ENCODE peak calls at places on chromosome 18, in four cellular contexts. F is HCEC 1CT; A is HuH-7.5; Y is central memory CD4-positive, alpha-beta T cell. P is an unnamed sample.

GRCh38 chr18:74175658-74176057 is 27.3 kb downstream of the TIMM21 start:
- DNase-seq in F (no peak), A (no peak), Y (no peak), P (no peak)

GRCh38 chr18:78793313-78793712 is 186.3 kb upstream of the SALL3 start:
- DNase-seq in F (no peak), A (no peak), Y (no peak), P (no peak)

GRCh38 chr18:13266208-13267100 is 47.9 kb downstream of the LDLRAD4 start:
- DNase-seq in F (no peak), A (no peak), Y (peak; percentile 46), P (no peak)

GRCh38 chr18:75156139-75156750 is 52.7 kb downstream of the PTGR3 start:
- DNase-seq in F (no peak), A (no peak), Y (no peak), P (no peak)

GRCh38 chr18:23949863-23950262 is 64.7 kb upstream of the TTC39C start:
- DNase-seq in F (no peak), A (no peak), Y (no peak), P (no peak)

GRCh38 chr18:62741118-62741566 is 25.8 kb downstream of the PHLPP1 start:
- DNase-seq in F (peak; percentile 15), A (no peak), Y (no peak), P (peak; percentile 61)

GRCh38 chr18:46425511-46425910 is 231.5 kb downstream of the LOXHD1 start:
- DNase-seq in F (no peak), A (no peak), Y (no peak), P (no peak)

GRCh38 chr18:74435740-74436139 is 21.4 kb downstream of the DIPK1C start:
- DNase-seq in F (no peak), A (no peak), Y (no peak), P (no peak)

GRCh38 chr18:22678486-22678885 is 254.6 kb upstream of the RBBP8 start:
- DNase-seq in F (no peak), A (no peak), Y (no peak), P (no peak)

GRCh38 chr18:50460691-50461090 is 85.8 kb downstream of the SKA1 start:
- DNase-seq in F (no peak), A (no peak), Y (no peak), P (no peak)

GRCh38 chr18:40612356-40612755 is 1342.7 kb upstream of the PIK3C3 start:
- DNase-seq in F (no peak), A (no peak), Y (no peak), P (no peak)

GRCh38 chr18:42048150-42048549 is 93.1 kb downstream of the PIK3C3 start:
- DNase-seq in F (peak; percentile 96), A (peak; percentile 9), Y (no peak), P (peak; percentile 93)

GRCh38 chr18:5521000-5521399 is 22.8 kb downstream of the EPB41L3 start:
- DNase-seq in F (no peak), A (no peak), Y (no peak), P (no peak)

GRCh38 chr18:26909599-26910290 is 44.2 kb upstream of the AQP4 start:
- DNase-seq in F (no peak), A (no peak), Y (no peak), P (no peak)

GRCh38 chr18:5524660-5525059 is 19.1 kb downstream of the EPB41L3 start:
- DNase-seq in F (no peak), A (no peak), Y (no peak), P (no peak)

GRCh38 chr18:36107477-36107876 is 21.7 kb downstream of the SLC39A6 start:
- DNase-seq in F (no peak), A (no peak), Y (no peak), P (no peak)

GRCh38 chr18:57585846-57586242 is 658 bp downstream of the FECH start:
- DNase-seq in F (no peak), A (no peak), Y (no peak), P (no peak)

GRCh38 chr18:24763765-24764548 is 303.5 kb downstream of the HRH4 start:
- DNase-seq in F (no peak), A (no peak), Y (no peak), P (peak; percentile 96)

GRCh38 chr18:35695803-35696202 is 114.3 kb downstream of the GALNT1 start:
- DNase-seq in F (no peak), A (no peak), Y (no peak), P (no peak)

GRCh38 chr18:23871410-23871809 is 143.1 kb upstream of the TTC39C start:
- DNase-seq in F (no peak), A (no peak), Y (peak; percentile 80), P (no peak)

P was measured in IMR-90.